ENCODE peak calls at places on chromosomes 6 and 20, in nine cellular contexts. One of them, this sample, is unnamed.

GRCh38 chr6:127484207-127484858 is 25.1 kb upstream of the KIAA0408 start:
- DNase-seq in tibial nerve: no peak
- DNase-seq in body of pancreas: no peak
- DNase-seq in IMR-90: peak; percentile 70
- DNase-seq in sigmoid colon: no peak
- DNase-seq in A549: peak; percentile 23
- DNase-seq in HCT116: no peak
- DNase-seq in heart left ventricle: no peak
- DNase-seq in ovary: no peak
- DNase-seq in this sample: no peak

GRCh38 chr20:52948491-52948890 is 23.7 kb upstream of the TSHZ2 start:
- DNase-seq in tibial nerve: no peak
- DNase-seq in body of pancreas: no peak
- DNase-seq in IMR-90: no peak
- DNase-seq in sigmoid colon: no peak
- DNase-seq in A549: no peak
- DNase-seq in HCT116: no peak
- DNase-seq in heart left ventricle: no peak
- DNase-seq in ovary: no peak
- DNase-seq in this sample: peak; percentile 16

GRCh38 chr6:56580271-56580670 is 62.4 kb downstream of the DST start:
- DNase-seq in tibial nerve: no peak
- DNase-seq in body of pancreas: no peak
- DNase-seq in IMR-90: no peak
- DNase-seq in sigmoid colon: no peak
- DNase-seq in A549: no peak
- DNase-seq in HCT116: no peak
- DNase-seq in heart left ventricle: no peak
- DNase-seq in ovary: no peak
- DNase-seq in this sample: no peak

GRCh38 chr6:167567142-167568033 is 242.5 kb downstream of the TTLL2 start:
- DNase-seq in tibial nerve: peak; percentile 74
- DNase-seq in body of pancreas: no peak
- DNase-seq in IMR-90: no peak
- DNase-seq in sigmoid colon: peak; percentile 62
- DNase-seq in A549: no peak
- DNase-seq in HCT116: no peak
- DNase-seq in heart left ventricle: no peak
- DNase-seq in ovary: no peak
- DNase-seq in this sample: no peak

GRCh38 chr6:167893416-167893815 is 66.7 kb downstream of the AFDN start:
- DNase-seq in tibial nerve: no peak
- DNase-seq in body of pancreas: no peak
- DNase-seq in IMR-90: peak; percentile 52
- DNase-seq in sigmoid colon: no peak
- DNase-seq in A549: no peak
- DNase-seq in HCT116: peak; percentile 10
- DNase-seq in heart left ventricle: no peak
- DNase-seq in ovary: no peak
- DNase-seq in this sample: no peak

GRCh38 chr6:108733706-108734105 is 114.5 kb upstream of the ARMC2 start:
- DNase-seq in tibial nerve: no peak
- DNase-seq in body of pancreas: no peak
- DNase-seq in IMR-90: no peak
- DNase-seq in sigmoid colon: no peak
- DNase-seq in A549: no peak
- DNase-seq in HCT116: no peak
- DNase-seq in heart left ventricle: no peak
- DNase-seq in ovary: no peak
- DNase-seq in this sample: no peak

GRCh38 chr6:133811557-133811956 is 77.4 kb upstream of the TCF21 start:
- DNase-seq in tibial nerve: no peak
- DNase-seq in body of pancreas: no peak
- DNase-seq in IMR-90: no peak
- DNase-seq in sigmoid colon: no peak
- DNase-seq in A549: no peak
- DNase-seq in HCT116: no peak
- DNase-seq in heart left ventricle: no peak
- DNase-seq in ovary: no peak
- DNase-seq in this sample: no peak

GRCh38 chr6:80520195-80520594 is 413.7 kb downstream of the BCKDHB start:
- DNase-seq in tibial nerve: no peak
- DNase-seq in body of pancreas: no peak
- DNase-seq in IMR-90: peak; percentile 77
- DNase-seq in sigmoid colon: no peak
- DNase-seq in A549: no peak
- DNase-seq in HCT116: no peak
- DNase-seq in heart left ventricle: no peak
- DNase-seq in ovary: no peak
- DNase-seq in this sample: no peak

GRCh38 chr6:1745814-1746213 is 136.1 kb downstream of the FOXC1 start:
- DNase-seq in tibial nerve: no peak
- DNase-seq in body of pancreas: no peak
- DNase-seq in IMR-90: no peak
- DNase-seq in sigmoid colon: no peak
- DNase-seq in A549: no peak
- DNase-seq in HCT116: no peak
- DNase-seq in heart left ventricle: no peak
- DNase-seq in ovary: no peak
- DNase-seq in this sample: no peak

GRCh38 chr20:11511816-11512215 is 405.9 kb upstream of the BTBD3 start:
- DNase-seq in tibial nerve: no peak
- DNase-seq in body of pancreas: no peak
- DNase-seq in IMR-90: no peak
- DNase-seq in sigmoid colon: no peak
- DNase-seq in A549: no peak
- DNase-seq in HCT116: no peak
- DNase-seq in heart left ventricle: no peak
- DNase-seq in ovary: no peak
- DNase-seq in this sample: no peak

GRCh38 chr20:24296477-24297380 is 172.7 kb upstream of the SYNDIG1 start:
- DNase-seq in tibial nerve: no peak
- DNase-seq in body of pancreas: no peak
- DNase-seq in IMR-90: no peak
- DNase-seq in sigmoid colon: no peak
- DNase-seq in A549: no peak
- DNase-seq in HCT116: no peak
- DNase-seq in heart left ventricle: no peak
- DNase-seq in ovary: no peak
- DNase-seq in this sample: no peak
- H3K4me3 ChIP-seq in tibial nerve: no peak overlapping the region
- H3K4me3 ChIP-seq in body of pancreas: no peak overlapping the region
- H3K4me3 ChIP-seq in IMR-90: no peak overlapping the region
- H3K4me3 ChIP-seq in sigmoid colon: no peak overlapping the region
- H3K4me3 ChIP-seq in A549: no peak overlapping the region
- H3K4me3 ChIP-seq in HCT116: no peak overlapping the region
- H3K4me3 ChIP-seq in heart left ventricle: no peak overlapping the region
- H3K4me3 ChIP-seq in ovary: no peak overlapping the region
- H3K4me3 ChIP-seq in this sample: no peak overlapping the region

GRCh38 chr6:116139917-116140316 is 14.0 kb upstream of the COL10A1 start:
- DNase-seq in tibial nerve: no peak
- DNase-seq in body of pancreas: no peak
- DNase-seq in IMR-90: no peak
- DNase-seq in sigmoid colon: no peak
- DNase-seq in A549: peak; percentile 9
- DNase-seq in HCT116: peak; percentile 15
- DNase-seq in heart left ventricle: no peak
- DNase-seq in ovary: no peak
- DNase-seq in this sample: no peak
- TF ChIP-seq CTCF in tibial nerve: no peak
- TF ChIP-seq CTCF in body of pancreas: no peak
- TF ChIP-seq CTCF in IMR-90: no peak
- TF ChIP-seq CTCF in sigmoid colon: no peak
- TF ChIP-seq CTCF in A549: peak; percentile 15
- TF ChIP-seq CTCF in HCT116: peak; percentile 56
- TF ChIP-seq CTCF in heart left ventricle: no peak
- TF ChIP-seq CTCF in ovary: no peak
- TF ChIP-seq CTCF in this sample: no peak

GRCh38 chr6:15296735-15297134 is 50.9 kb downstream of the JARID2 start:
- DNase-seq in tibial nerve: no peak
- DNase-seq in body of pancreas: no peak
- DNase-seq in IMR-90: no peak
- DNase-seq in sigmoid colon: no peak
- DNase-seq in A549: no peak
- DNase-seq in HCT116: no peak
- DNase-seq in heart left ventricle: no peak
- DNase-seq in ovary: no peak
- DNase-seq in this sample: no peak

GRCh38 chr6:15301179-15302006 is 55.5 kb downstream of the JARID2 start:
- DNase-seq in tibial nerve: no peak
- DNase-seq in body of pancreas: no peak
- DNase-seq in IMR-90: no peak
- DNase-seq in sigmoid colon: no peak
- DNase-seq in A549: no peak
- DNase-seq in HCT116: no peak
- DNase-seq in heart left ventricle: no peak
- DNase-seq in ovary: no peak
- DNase-seq in this sample: no peak

GRCh38 chr6:15296249-15296648 is 50.4 kb downstream of the JARID2 start:
- DNase-seq in tibial nerve: no peak
- DNase-seq in body of pancreas: no peak
- DNase-seq in IMR-90: no peak
- DNase-seq in sigmoid colon: no peak
- DNase-seq in A549: no peak
- DNase-seq in HCT116: no peak
- DNase-seq in heart left ventricle: no peak
- DNase-seq in ovary: no peak
- DNase-seq in this sample: no peak

GRCh38 chr6:15297895-15298590 is 52.2 kb downstream of the JARID2 start:
- DNase-seq in tibial nerve: no peak
- DNase-seq in body of pancreas: no peak
- DNase-seq in IMR-90: no peak
- DNase-seq in sigmoid colon: no peak
- DNase-seq in A549: no peak
- DNase-seq in HCT116: no peak
- DNase-seq in heart left ventricle: no peak
- DNase-seq in ovary: no peak
- DNase-seq in this sample: no peak

DNA sequence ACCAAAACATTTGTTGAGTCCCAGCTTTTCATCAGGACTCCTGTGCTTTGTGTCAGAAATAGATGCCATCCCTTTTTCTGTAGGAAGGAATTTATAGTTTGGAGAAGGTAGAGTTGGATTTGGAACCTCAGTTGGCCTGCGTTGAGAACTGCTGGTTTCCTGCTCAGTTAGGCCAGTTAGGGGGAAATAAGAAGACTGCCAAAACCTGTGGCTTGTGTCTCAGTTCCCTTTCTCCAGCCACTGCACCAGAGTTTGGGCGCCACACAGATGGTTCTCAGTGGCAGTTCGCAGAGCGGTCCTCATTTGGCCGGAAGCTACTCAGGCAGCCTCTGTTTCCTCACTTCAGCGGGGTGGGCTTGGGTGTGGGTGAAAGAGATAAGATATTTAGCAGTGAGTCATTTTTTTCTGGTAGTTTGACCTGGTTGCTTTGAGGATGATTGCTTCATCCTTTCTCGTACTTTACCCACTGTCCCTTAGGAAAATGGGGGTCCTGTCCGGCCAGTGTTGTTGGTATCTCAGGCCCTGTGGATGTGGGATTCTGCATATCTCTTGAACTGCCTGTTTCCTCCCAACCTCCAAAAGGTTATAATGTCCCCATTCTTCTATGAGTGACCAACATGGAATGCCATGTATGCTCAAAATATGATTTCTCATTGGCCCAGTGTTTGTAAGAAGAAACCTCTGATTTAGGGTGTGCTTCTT is 53.7 kb downstream of the JARID2 start:
- DNase-seq in tibial nerve: no peak
- DNase-seq in body of pancreas: peak; percentile 35
- DNase-seq in IMR-90: peak; percentile 46
- DNase-seq in sigmoid colon: peak; percentile 70
- DNase-seq in A549: no peak
- DNase-seq in HCT116: no peak
- DNase-seq in heart left ventricle: peak; percentile 63
- DNase-seq in ovary: no peak
- DNase-seq in this sample: no peak
- TF ChIP-seq POLR2A in tibial nerve: no peak
- TF ChIP-seq POLR2A in body of pancreas: no peak
- TF ChIP-seq POLR2A in IMR-90: no peak
- TF ChIP-seq POLR2A in sigmoid colon: no peak
- TF ChIP-seq POLR2A in A549: no peak
- TF ChIP-seq POLR2A in HCT116: no peak
- TF ChIP-seq POLR2A in heart left ventricle: no peak
- TF ChIP-seq POLR2A in ovary: no peak
- TF ChIP-seq POLR2A in this sample: no peak

DNA sequence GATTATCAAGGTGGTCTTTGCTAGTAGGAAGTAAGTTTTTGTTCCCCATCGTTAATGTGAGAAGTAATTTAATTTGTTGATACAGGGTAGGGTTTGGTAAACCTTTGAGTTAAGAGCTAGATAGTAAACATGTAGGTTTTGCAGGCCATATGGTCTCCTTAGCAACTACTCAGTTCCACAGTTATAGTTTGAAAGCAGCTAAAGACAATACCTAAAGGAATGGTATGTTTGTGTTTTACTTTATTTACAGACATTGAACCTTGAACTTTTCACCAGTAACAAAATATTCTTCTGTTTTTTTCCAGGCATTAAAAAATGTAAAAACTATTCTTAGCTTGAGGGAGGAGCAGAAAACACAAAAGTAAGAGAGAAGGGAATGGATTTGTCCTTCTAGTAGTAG is 1.7 kb downstream of the CAP2 start:
- DNase-seq in tibial nerve: no peak
- DNase-seq in body of pancreas: no peak
- DNase-seq in IMR-90: no peak
- DNase-seq in sigmoid colon: no peak
- DNase-seq in A549: no peak
- DNase-seq in HCT116: no peak
- DNase-seq in heart left ventricle: no peak
- DNase-seq in ovary: no peak
- DNase-seq in this sample: no peak
- H3K4me3 ChIP-seq in tibial nerve: no peak overlapping the region
- H3K4me3 ChIP-seq in body of pancreas: no peak overlapping the region
- H3K4me3 ChIP-seq in IMR-90: no peak overlapping the region
- H3K4me3 ChIP-seq in sigmoid colon: no peak overlapping the region
- H3K4me3 ChIP-seq in A549: peak overlapping the region; percentile 85
- H3K4me3 ChIP-seq in HCT116: no peak overlapping the region
- H3K4me3 ChIP-seq in heart left ventricle: peak overlapping the region; percentile 66
- H3K4me3 ChIP-seq in ovary: no peak overlapping the region
- H3K4me3 ChIP-seq in this sample: no peak overlapping the region

GRCh38 chr20:43605715-43606114 is 15.0 kb downstream of the IFT52 start:
- DNase-seq in tibial nerve: no peak
- DNase-seq in body of pancreas: no peak
- DNase-seq in IMR-90: no peak
- DNase-seq in sigmoid colon: no peak
- DNase-seq in A549: no peak
- DNase-seq in HCT116: no peak
- DNase-seq in heart left ventricle: no peak
- DNase-seq in ovary: no peak
- DNase-seq in this sample: no peak

GRCh38 chr20:43603124-43603523 is 12.4 kb downstream of the IFT52 start:
- DNase-seq in tibial nerve: no peak
- DNase-seq in body of pancreas: no peak
- DNase-seq in IMR-90: no peak
- DNase-seq in sigmoid colon: no peak
- DNase-seq in A549: no peak
- DNase-seq in HCT116: no peak
- DNase-seq in heart left ventricle: no peak
- DNase-seq in ovary: no peak
- DNase-seq in this sample: no peak
- TF ChIP-seq CTCF in tibial nerve: no peak
- TF ChIP-seq CTCF in body of pancreas: no peak
- TF ChIP-seq CTCF in IMR-90: no peak
- TF ChIP-seq CTCF in sigmoid colon: no peak
- TF ChIP-seq CTCF in A549: no peak
- TF ChIP-seq CTCF in HCT116: no peak
- TF ChIP-seq CTCF in heart left ventricle: no peak
- TF ChIP-seq CTCF in ovary: no peak
- TF ChIP-seq CTCF in this sample: no peak

This sample was measured in adrenal gland.